ENCODE peak calls at places on chromosomes 7 and 10, in eight cellular contexts. U is HFFc6; L is bronchial epithelial cell; C is PC-3; N is GM06990; P is CD8-positive, alpha-beta T cell; T is psoas muscle; V is kidney epithelial cell. B is an unnamed sample.

GRCh38 chr7:27169658-27170493 is 4.2 kb downstream of the HOXA10 start:
- DNase-seq in L (no peak), U (peak), P (no peak), V (no peak), T (peak), N (no peak), C (peak), B (peak)

GRCh38 chr10:105586451-105587098 is 945.5 kb downstream of the SORCS3 start:
- DNase-seq in L (peak), T (no peak), C (peak), N (no peak), U (no peak), V (no peak), P (no peak), B (no peak)

GRCh38 chr7:148773344-148773743 is 74.6 kb downstream of the CUL1 start:
- DNase-seq in N (peak), C (no peak), P (peak), T (no peak), U (no peak), L (no peak), V (peak), B (peak)

GRCh38 chr10:71648595-71649320 is 70.8 kb downstream of the C10orf105 start:
- DNase-seq in P (no peak), C (no peak), N (no peak), L (no peak), T (no peak), V (no peak), U (no peak), B (no peak)

GRCh38 chr7:75814407-75814947 is 871 bp upstream of the CCL24 start:
- DNase-seq in U (peak), L (no peak), T (no peak), P (no peak), N (no peak), V (no peak), C (no peak), B (no peak)

GRCh38 chr10:27240212-27240890 is at the start of gene ACBD5:
- DNase-seq in C (peak), L (peak), U (peak), T (peak), P (peak), N (peak), V (no peak), B (peak)

GRCh38 chr7:50681451-50682045 is 101.1 kb downstream of the GRB10 start:
- DNase-seq in V (no peak), L (no peak), P (no peak), T (no peak), C (no peak), U (no peak), N (no peak), B (no peak)

GRCh38 chr10:33129987-33130386 is 172.0 kb upstream of the ITGB1 start:
- DNase-seq in C (no peak), L (peak), T (no peak), U (peak), P (no peak), N (no peak), V (no peak), B (no peak)

GRCh38 chr10:132395704-132396494 is 1.1 kb upstream of the PWWP2B start:
- DNase-seq in V (no peak), C (no peak), L (no peak), T (peak), N (no peak), P (peak), U (no peak), B (peak)

GRCh38 chr7:3670898-3671297 is 369.8 kb downstream of the SDK1 start:
- DNase-seq in L (no peak), V (no peak), T (no peak), C (no peak), P (no peak), N (no peak), U (no peak), B (no peak)

GRCh38 chr10:101840102-101840684 is 3.4 kb downstream of the KCNIP2 start:
- DNase-seq in P (no peak), V (no peak), C (no peak), N (no peak), T (no peak), U (peak), L (no peak), B (peak)

GRCh38 chr7:117137868-117138267 is 184.6 kb downstream of the ST7 start:
- DNase-seq in T (no peak), C (peak), P (no peak), L (no peak), U (no peak), N (no peak), V (no peak), B (no peak)

GRCh38 chr7:11584406-11585031 is 247.5 kb downstream of the THSD7A start:
- DNase-seq in N (no peak), P (no peak), T (no peak), U (no peak), V (no peak), L (no peak), C (no peak), B (no peak)

GRCh38 chr10:124732931-124733536 is 11.1 kb downstream of the FAM53B start:
- DNase-seq in P (peak), C (no peak), U (no peak), V (no peak), N (peak), T (peak), L (peak), B (no peak)

DNA sequence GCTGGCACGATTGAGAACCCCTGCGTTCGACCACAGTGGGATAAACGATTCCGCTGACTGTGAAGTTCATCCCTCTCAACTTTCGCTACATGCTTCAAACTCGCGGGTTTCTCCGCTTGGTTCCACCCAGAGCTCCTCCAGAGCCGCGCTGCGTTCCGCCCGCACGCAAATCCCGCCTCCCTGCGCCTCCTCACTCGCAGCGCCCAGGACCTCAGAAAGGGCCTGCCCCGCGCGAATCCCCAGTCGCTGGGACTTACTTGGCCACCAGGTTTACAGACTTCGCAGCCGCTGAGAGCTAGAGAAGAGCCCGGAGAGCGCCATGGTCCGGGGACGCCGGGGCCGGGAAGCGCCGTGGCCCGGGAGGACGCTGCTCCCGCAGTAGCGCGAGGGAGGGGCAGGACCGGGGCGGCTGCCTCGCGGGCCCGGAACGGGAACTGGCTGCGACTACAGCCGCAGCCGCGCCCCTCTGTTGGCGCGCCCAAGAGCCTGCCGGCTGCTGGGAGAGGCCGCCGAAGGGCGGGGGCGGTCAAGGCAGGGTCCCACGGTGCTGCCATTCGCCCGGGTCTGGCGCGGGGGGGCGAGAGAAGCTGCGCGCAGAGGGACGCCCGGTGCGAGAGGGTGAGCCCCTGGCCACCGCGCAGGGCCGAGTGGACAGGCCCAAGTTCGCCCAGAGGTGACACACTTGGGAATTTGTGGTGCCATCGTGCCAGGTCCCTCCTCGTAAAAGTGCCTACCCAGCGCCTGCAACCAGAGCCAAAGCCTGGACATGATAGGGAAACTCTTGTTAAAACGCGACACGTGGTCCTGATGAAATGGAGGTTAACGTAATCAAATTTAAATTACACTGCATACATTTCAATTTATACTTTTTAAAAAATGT is at the start of gene NOD1:
- DNase-seq in C (peak), T (peak), N (peak), V (no peak), P (peak), L (peak), U (peak), B (peak)
- TF ChIP-seq CTCF in C (no peak), T (peak), N (no peak), V (no peak), P (no peak), L (no peak), U (peak), B (no peak)

DNA sequence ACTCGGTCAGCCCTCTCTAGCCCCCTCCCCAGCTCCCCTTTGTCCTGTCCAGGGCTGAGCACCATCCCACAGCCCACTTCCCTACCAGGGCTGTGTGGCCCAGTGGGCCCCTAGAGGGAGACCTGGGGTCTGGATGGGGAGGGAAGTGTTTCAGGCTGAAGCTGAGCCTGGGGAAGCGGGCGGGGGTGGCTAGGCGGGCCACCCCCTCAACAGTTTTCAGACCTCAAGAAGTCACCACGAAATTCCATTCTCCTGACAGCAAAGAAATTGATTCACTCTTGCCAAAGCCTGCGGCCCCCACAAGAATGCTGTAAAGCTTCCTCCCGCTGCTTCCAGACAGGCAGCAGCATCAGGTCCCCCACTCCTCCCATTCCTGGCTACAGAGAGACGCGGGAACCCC is 2.6 kb upstream of the LFNG start:
- DNase-seq in C (peak), L (peak), N (no peak), P (no peak), T (no peak), V (peak), U (peak), B (no peak)
- TF ChIP-seq CTCF in C (no peak), L (no peak), N (no peak), P (no peak), T (no peak), V (peak), U (peak), B (no peak)

GRCh38 chr10:108112218-108112617 is 947.7 kb upstream of the SORCS1 start:
- DNase-seq in U (no peak), L (peak), N (no peak), T (no peak), P (no peak), V (no peak), C (peak), B (no peak)
- TF ChIP-seq CTCF in U (peak), L (peak), N (peak), T (no peak), P (no peak), V (peak), C (peak), B (peak)

GRCh38 chr10:119803264-119803663 is 69.4 kb downstream of the MCMBP start:
- DNase-seq in L (peak), C (peak), N (no peak), U (peak), V (no peak), P (no peak), T (no peak), B (no peak)
- TF ChIP-seq CTCF in L (no peak), C (no peak), N (no peak), U (no peak), V (no peak), P (no peak), T (no peak), B (no peak)

GRCh38 chr10:88731296-88731695 is 25.2 kb downstream of the LIPK start:
- DNase-seq in T (no peak), C (no peak), L (peak), U (no peak), P (no peak), V (no peak), N (no peak), B (no peak)

GRCh38 chr10:88730864-88731263 is 24.8 kb downstream of the LIPK start:
- DNase-seq in N (no peak), P (no peak), V (no peak), T (no peak), C (no peak), L (no peak), U (no peak), B (no peak)

GRCh38 chr10:88725798-88726197 is 19.7 kb downstream of the LIPK start:
- DNase-seq in L (no peak), C (no peak), U (no peak), N (no peak), T (no peak), V (no peak), P (no peak), B (no peak)

GRCh38 chr10:88733215-88733614 is 26.6 kb upstream of the LIPN start:
- DNase-seq in U (no peak), C (no peak), N (no peak), L (no peak), T (no peak), P (no peak), V (no peak), B (no peak)

GRCh38 chr10:88728107-88728763 is 22.2 kb downstream of the LIPK start:
- DNase-seq in N (peak), U (no peak), T (no peak), C (no peak), P (no peak), L (no peak), V (no peak), B (peak)
- TF ChIP-seq CTCF in N (peak), U (peak), T (no peak), C (no peak), P (no peak), L (peak), V (peak), B (peak)

DNA sequence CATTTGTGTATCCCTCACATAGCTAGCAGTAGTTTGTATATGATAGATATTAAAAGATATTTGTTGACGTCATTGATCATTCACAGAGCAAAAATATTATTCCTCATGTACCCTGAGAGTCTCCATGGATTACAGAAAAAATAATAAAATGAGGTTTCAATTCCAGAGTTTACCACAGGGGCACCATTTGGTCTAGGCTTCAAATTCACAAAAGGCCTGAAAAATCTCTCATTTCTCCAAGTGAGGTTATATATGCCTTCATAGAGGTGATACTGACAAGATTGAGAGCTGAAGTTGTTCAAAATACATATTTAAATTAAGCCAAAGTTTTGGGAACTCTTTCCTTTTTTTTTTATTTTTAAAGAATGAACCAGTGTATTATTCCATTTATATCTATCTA is 52.7 kb downstream of the TMEM26 start:
- DNase-seq in U (no peak), L (no peak), N (no peak), V (no peak), T (no peak), C (peak), P (no peak), B (no peak)
- TF ChIP-seq CTCF in U (peak), L (no peak), N (no peak), V (no peak), T (no peak), C (peak), P (no peak), B (no peak)

GRCh38 chr10:16423599-16423998 is 13.2 kb upstream of the PTER start:
- DNase-seq in L (no peak), P (no peak), N (no peak), V (no peak), T (no peak), U (no peak), C (no peak), B (no peak)
- TF ChIP-seq CTCF in L (no peak), P (no peak), N (no peak), V (peak), T (no peak), U (no peak), C (no peak), B (no peak)

DNA sequence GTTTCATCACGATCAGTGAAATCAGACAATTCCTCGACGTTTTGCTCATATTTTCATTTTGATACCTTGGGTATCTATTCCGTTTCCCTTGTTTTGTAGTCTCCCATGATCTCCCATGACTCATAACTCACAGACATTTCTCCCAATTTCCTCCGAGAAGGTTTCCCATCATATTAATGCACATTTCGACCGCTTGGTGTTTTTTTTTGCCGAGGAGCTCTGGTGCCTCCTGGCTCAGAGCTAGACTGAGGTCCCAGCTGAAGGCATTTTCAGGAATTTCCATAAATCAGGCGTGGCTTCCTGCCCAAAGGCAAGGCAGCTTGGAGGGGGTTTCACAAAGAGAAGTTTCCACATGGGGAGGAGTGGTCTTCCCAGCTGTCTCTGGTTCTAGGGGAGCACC is 148.2 kb upstream of the TNS3 start:
- DNase-seq in P (no peak), V (no peak), L (no peak), T (no peak), N (no peak), C (no peak), U (no peak), B (no peak)
- TF ChIP-seq CTCF in P (no peak), V (no peak), L (no peak), T (no peak), N (no peak), C (no peak), U (no peak), B (no peak)

B was measured in nephron progenitor cell.